ENCODE peak calls at places on chromosomes 4 and X, in ten cellular contexts. X is hepatocyte; V is caudate nucleus; U is uterus; G is lung; T is left lung; R is CD4-positive, CD25-positive, alpha-beta regulatory T cell; W is breast epithelium; P is heart left ventricle; C is heart right ventricle. S is an unnamed sample.

GRCh38 chr4:142707397-142707796 is 138.7 kb downstream of the INPP4B start:
- DNase-seq in C (no peak), W (no peak), R (no peak), T (no peak), X (no peak), U (no peak), P (no peak), V (no peak), G (no peak), S (peak)

GRCh38 chr4:18366762-18367358 is 345.3 kb upstream of the LCORL start:
- DNase-seq in G (no peak), X (peak), T (no peak), U (no peak), V (no peak), P (no peak), R (peak), C (no peak), W (no peak), S (peak)

GRCh38 chrX:110338850-110339373 is 19.7 kb upstream of the RTL9 start:
- DNase-seq in W (no peak), R (no peak), U (no peak), G (no peak), C (no peak), X (no peak), P (no peak), V (no peak), T (no peak), S (no peak)

GRCh38 chr4:188127157-188127874 is 11.9 kb upstream of the TRIML1 start:
- DNase-seq in T (no peak), R (no peak), W (no peak), P (no peak), V (peak), G (no peak), U (no peak), C (no peak), X (peak), S (no peak)

GRCh38 chrX:95056901-95057300 is 1382.9 kb downstream of the FAM133A start:
- DNase-seq in U (no peak), G (no peak), V (no peak), C (no peak), P (no peak), R (no peak), T (no peak), X (no peak), W (no peak), S (no peak)

GRCh38 chr4:113080050-113080449 is 30.6 kb downstream of the ANK2 start:
- DNase-seq in V (no peak), X (peak), U (no peak), G (no peak), C (no peak), R (no peak), T (no peak), W (no peak), P (no peak), S (no peak)

GRCh38 chrX:101117701-101118100 is 19.7 kb downstream of the CENPI start:
- DNase-seq in W (no peak), G (no peak), V (no peak), R (no peak), T (no peak), X (no peak), U (no peak), C (no peak), P (no peak), S (no peak)

GRCh38 chr4:120948382-120948781 is 25.9 kb upstream of the PRDM5 start:
- DNase-seq in G (no peak), W (no peak), U (no peak), V (no peak), C (no peak), P (no peak), T (no peak), R (no peak), X (no peak), S (no peak)

GRCh38 chrX:87664381-87664780 is 146.8 kb downstream of the KLHL4 start:
- DNase-seq in U (no peak), V (no peak), T (no peak), X (peak), W (no peak), G (no peak), P (no peak), C (no peak), R (no peak), S (no peak)

GRCh38 chrX:9337056-9337455 is 127.8 kb upstream of the TBL1X start:
- DNase-seq in W (no peak), T (no peak), C (no peak), G (no peak), U (peak), V (no peak), P (no peak), R (no peak), X (no peak), S (no peak)

GRCh38 chr4:41580007-41580406 is 42.0 kb downstream of the LIMCH1 start:
- DNase-seq in X (no peak), W (no peak), C (no peak), R (no peak), U (no peak), T (no peak), P (no peak), V (no peak), G (no peak), S (no peak)

GRCh38 chrX:6228720-6229119 is at the start of gene NLGN4X:
- DNase-seq in C (no peak), R (no peak), P (no peak), T (no peak), U (no peak), X (no peak), W (no peak), V (peak), G (no peak), S (no peak)

GRCh38 chr4:109611045-109611616 is 51.1 kb downstream of the MCUB start:
- DNase-seq in V (no peak), C (no peak), T (no peak), U (no peak), W (no peak), R (no peak), G (no peak), P (no peak), X (peak), S (no peak)

GRCh38 chr4:76896731-76897521 is 1.0 kb downstream of the SOWAHB start:
- DNase-seq in R (peak), U (no peak), C (peak), T (peak), V (no peak), W (peak), G (no peak), X (peak), P (no peak), S (no peak)

GRCh38 chrX:4655743-4656142 is 942.3 kb upstream of the PRKX start:
- DNase-seq in C (no peak), R (no peak), W (no peak), U (no peak), P (no peak), T (no peak), G (no peak), X (no peak), V (no peak), S (no peak)

GRCh38 chr4:129213692-129214091 is 117.7 kb downstream of the C4orf33 start:
- DNase-seq in G (no peak), R (no peak), X (no peak), W (no peak), T (no peak), U (no peak), V (no peak), C (no peak), P (peak), S (no peak)

GRCh38 chr4:150244600-150244999 is 166.4 kb downstream of the DCLK2 start:
- DNase-seq in W (no peak), X (no peak), R (no peak), P (no peak), V (no peak), U (no peak), T (no peak), G (no peak), C (no peak), S (no peak)

GRCh38 chrX:43971966-43972961 is 926 bp downstream of the NDP start:
- DNase-seq in X (peak), V (peak), T (no peak), U (no peak), W (no peak), G (no peak), C (no peak), R (no peak), P (no peak), S (no peak)
- H3K27ac ChIP-seq in X (peak), V (peak), T (no peak), U (peak), W (no peak), G (no peak), C (no peak), R (no peak), P (no peak), S (no peak)

DNA sequence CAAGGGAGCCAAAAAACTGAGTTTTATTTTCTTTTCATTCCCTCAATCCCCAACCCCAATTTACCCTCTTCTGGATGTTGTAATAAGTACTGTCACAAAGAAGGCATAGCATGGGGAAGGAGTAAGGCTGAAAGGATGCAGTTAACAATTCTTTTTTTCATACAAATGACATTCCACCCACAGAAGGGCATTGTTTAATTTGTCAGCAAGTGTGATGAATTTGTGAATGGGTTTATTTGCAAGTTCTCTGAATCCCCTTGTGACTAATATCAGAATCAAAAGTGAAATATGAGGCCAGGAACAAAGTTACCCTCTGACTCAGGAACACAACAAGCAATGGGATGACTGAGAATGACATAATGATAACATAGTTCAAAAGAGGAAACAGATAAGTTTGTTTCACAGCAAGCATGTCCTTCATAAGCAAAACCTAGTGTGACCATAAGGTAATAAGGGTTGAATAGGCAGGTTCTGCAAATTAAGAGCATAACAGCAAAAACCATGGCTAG is 2.1 kb downstream of the GEMIN8 start:
- DNase-seq in V (no peak), X (no peak), C (no peak), W (no peak), G (no peak), R (no peak), T (no peak), P (no peak), U (no peak), S (no peak)
- H3K27ac ChIP-seq in V (peak), X (no peak), C (no peak), W (peak), G (peak), R (peak), T (no peak), P (no peak), U (no peak), S (no peak)

DNA sequence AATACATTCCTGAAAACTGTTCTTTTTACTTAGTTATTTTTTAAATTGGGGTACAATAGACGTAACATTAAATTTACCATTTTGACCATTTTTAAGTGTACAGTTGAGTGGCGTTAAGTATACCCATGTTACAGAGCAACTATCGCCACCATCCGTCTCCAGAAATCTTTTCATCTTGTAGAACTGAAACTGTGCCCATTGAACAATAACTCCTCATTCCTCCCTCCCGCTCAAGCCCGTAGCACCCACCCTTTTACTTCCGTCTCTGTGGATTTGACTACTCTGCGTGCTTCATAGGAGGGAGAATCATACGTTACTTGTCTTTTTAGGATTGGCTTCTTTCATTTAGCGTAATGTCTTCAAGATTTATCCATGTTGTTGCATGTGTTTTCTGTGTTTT is 55.3 kb downstream of the TMEM131L start:
- DNase-seq in X (no peak), U (no peak), W (no peak), C (no peak), R (no peak), G (no peak), T (no peak), P (no peak), V (no peak), S (no peak)
- H3K27ac ChIP-seq in X (no peak), U (no peak), W (no peak), C (no peak), R (peak), G (no peak), T (no peak), P (no peak), V (no peak), S (peak)

GRCh38 chr4:38957239-38957815 is 74.9 kb downstream of the TMEM156 start:
- DNase-seq in U (no peak), T (no peak), G (no peak), R (peak), X (no peak), V (no peak), W (no peak), C (no peak), P (no peak), S (no peak)
- H3K27ac ChIP-seq in U (no peak), T (no peak), G (no peak), R (no peak), X (peak), V (no peak), W (no peak), C (no peak), P (no peak), S (no peak)

GRCh38 chr4:158314756-158315487 is 104.6 kb downstream of the TMEM144 start:
- DNase-seq in P (no peak), T (no peak), R (no peak), V (no peak), X (no peak), W (no peak), G (no peak), U (no peak), C (no peak), S (no peak)
- H3K27ac ChIP-seq in P (no peak), T (peak), R (no peak), V (no peak), X (no peak), W (peak), G (no peak), U (peak), C (no peak), S (no peak)

DNA sequence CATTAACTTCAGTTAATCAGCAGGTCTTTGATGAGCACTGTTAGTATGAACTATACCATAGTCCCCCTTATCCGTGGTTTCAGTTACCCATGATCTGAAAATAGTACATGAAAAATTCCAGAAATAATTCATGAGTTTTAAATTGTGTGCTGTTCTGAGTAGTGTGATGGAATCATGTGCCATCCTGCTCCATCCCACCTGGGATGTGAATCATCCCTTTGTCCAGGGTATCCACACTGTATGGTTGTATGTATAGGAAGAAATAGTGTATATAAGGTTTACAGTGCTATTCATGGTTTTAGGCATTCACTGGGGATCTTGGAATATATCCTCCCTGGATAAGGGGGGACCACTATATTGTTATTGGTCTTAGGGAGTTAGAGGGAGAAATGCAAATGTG is 24.5 kb downstream of the ARHGAP10 start:
- DNase-seq in X (no peak), U (no peak), R (no peak), C (no peak), G (no peak), P (no peak), T (no peak), V (no peak), W (no peak), S (no peak)
- H3K27ac ChIP-seq in X (peak), U (peak), R (no peak), C (no peak), G (peak), P (peak), T (no peak), V (no peak), W (peak), S (no peak)

GRCh38 chrX:105822138-105823091 is at the start of gene NRK:
- DNase-seq in W (peak), P (peak), R (no peak), V (no peak), G (no peak), X (peak), C (peak), U (peak), T (peak), S (no peak)
- H3K27ac ChIP-seq in W (no peak), P (peak), R (no peak), V (no peak), G (no peak), X (peak), C (no peak), U (peak), T (no peak), S (no peak)

GRCh38 chr4:38005637-38006036 is 45.4 kb downstream of the PTTG2 start:
- DNase-seq in U (no peak), W (no peak), T (no peak), P (no peak), X (no peak), V (no peak), R (no peak), C (no peak), G (no peak), S (no peak)
- H3K27ac ChIP-seq in U (peak), W (peak), T (no peak), P (no peak), X (no peak), V (no peak), R (no peak), C (no peak), G (no peak), S (peak)

DNA sequence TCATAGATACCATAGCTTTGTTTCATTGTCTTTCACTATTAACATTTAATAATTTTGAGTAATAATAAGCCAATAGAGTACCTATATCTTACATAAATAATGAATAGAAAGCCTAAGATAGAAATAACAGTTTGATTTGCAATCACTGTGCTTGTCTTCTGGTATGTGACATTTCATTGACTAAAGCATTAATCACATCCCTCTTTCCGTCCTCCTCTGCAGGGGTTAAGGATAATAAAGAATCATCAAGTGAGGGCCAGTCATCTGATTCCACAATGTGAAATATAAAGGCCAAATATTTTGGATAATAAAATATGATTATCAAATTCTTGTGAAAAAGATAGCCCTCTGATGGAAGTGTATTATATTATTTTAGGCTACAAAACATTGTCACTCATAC is 2073.4 kb downstream of the ARAP2 start:
- DNase-seq in G (no peak), U (no peak), C (no peak), W (no peak), T (no peak), R (no peak), V (no peak), X (no peak), P (no peak), S (no peak)
- H3K27ac ChIP-seq in G (no peak), U (no peak), C (no peak), W (no peak), T (no peak), R (no peak), V (no peak), X (no peak), P (no peak), S (no peak)

GRCh38 chrX:295136-295535 is 14.0 kb downstream of the PLCXD1 start:
- DNase-seq in W (peak), C (no peak), G (no peak), P (no peak), V (no peak), R (no peak), U (no peak), X (no peak), T (peak), S (no peak)

GRCh38 chrX:290476-291166 is 9.4 kb downstream of the PLCXD1 start:
- DNase-seq in U (no peak), P (no peak), V (no peak), X (no peak), C (no peak), R (no peak), W (peak), T (peak), G (no peak), S (no peak)

GRCh38 chrX:288561-288991 is 7.4 kb downstream of the PLCXD1 start:
- DNase-seq in P (no peak), C (no peak), G (no peak), R (no peak), V (no peak), W (peak), T (peak), X (no peak), U (no peak), S (no peak)

GRCh38 chrX:291411-291901 is 10.3 kb downstream of the PLCXD1 start:
- DNase-seq in V (no peak), P (peak), W (peak), R (no peak), C (no peak), U (no peak), X (no peak), G (no peak), T (peak), S (no peak)

DNA sequence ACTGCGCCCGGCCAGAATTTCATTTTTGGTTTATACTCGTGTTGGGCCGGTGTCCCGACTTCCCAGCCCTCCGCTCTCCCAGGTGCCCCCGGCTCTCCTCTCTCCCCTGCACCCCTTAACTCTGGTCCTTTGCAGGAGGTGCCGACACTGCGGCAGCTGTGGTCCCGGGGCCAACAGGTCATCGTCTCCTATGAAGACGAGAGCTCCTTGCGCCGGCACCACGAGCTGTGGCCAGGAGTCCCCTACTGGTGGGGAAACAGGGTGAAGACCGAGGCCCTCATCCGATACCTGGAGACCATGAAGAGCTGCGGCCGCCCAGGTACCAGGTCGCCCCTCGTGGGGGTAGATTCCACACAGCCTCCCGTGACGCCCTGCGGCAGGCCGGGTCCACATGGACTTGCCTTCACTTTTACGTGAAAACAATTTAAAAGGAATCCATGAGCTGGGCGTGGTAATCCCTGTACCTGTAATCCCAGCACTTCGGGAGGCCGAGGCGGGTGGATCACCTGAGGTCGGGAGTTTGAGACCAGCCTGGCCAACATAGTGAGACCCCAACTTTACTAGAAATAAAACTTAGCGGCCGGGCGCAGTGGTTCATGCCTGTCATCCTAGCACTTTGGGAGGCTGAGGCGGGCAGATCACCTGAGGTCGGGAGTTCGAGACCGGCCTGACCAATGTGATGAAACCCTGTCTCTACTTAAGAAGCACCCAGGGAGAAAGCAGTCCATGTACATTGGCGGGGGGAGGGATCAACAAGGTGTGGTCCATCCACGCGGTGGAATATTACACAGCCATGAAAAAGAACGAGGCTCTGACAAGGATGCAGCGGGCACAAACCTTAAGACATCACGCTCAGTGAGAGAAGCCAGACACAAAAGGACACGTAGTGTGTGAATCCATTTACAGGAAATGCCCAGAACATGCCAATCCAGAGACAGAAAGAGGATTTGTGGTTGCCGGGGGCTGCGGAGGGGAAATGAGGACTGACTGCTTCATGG is 12.0 kb downstream of the PLCXD1 start:
- DNase-seq in C (no peak), U (no peak), R (no peak), W (peak), X (no peak), G (no peak), V (no peak), T (peak), P (no peak), S (no peak)
- H3K27ac ChIP-seq in C (no peak), U (no peak), R (no peak), W (no peak), X (no peak), G (no peak), V (no peak), T (no peak), P (no peak), S (no peak)

S was measured in HL-60.